ENCODE peak calls at places on chromosomes 6 and 20, in nine cellular contexts. Q, U, W, H, L, T, K, P and N are unnamed samples.

GRCh38 chr20:38057351-38057972 is 23.9 kb downstream of the RPRD1B start:
- DNase-seq in Q (peak; percentile 84), U (peak; percentile 16), W (peak; percentile 67), H (peak; percentile 53), L (peak; percentile 97), T (peak; percentile 96), K (peak; percentile 79), P (no peak), N (peak; percentile 94)

GRCh38 chr6:40000964-40001515 is 66.8 kb upstream of the MOCS1 start:
- DNase-seq in Q (no peak), U (no peak), W (no peak), H (no peak), L (no peak), T (no peak), K (no peak), P (no peak), N (no peak)

GRCh38 chr6:5522147-5522546 is 260.8 kb downstream of the FARS2 start:
- DNase-seq in Q (no peak), U (no peak), W (no peak), H (no peak), L (no peak), T (no peak), K (no peak), P (no peak), N (no peak)

GRCh38 chr6:13733178-13733851 is 21.7 kb upstream of the RANBP9 start:
- DNase-seq in Q (peak; percentile 58), U (no peak), W (peak; percentile 93), H (peak; percentile 68), L (no peak), T (no peak), K (no peak), P (no peak), N (peak; percentile 63)

GRCh38 chr20:50693001-50693400 is 1.7 kb upstream of the RIPOR3 start:
- DNase-seq in Q (no peak), U (no peak), W (no peak), H (no peak), L (no peak), T (no peak), K (no peak), P (no peak), N (no peak)

GRCh38 chr20:42179768-42180167 is 561.6 kb upstream of the CHD6 start:
- DNase-seq in Q (no peak), U (no peak), W (no peak), H (no peak), L (peak; percentile 64), T (peak; percentile 58), K (peak; percentile 36), P (no peak), N (peak; percentile 16)

GRCh38 chr6:42050011-42050896 is at the start of gene TAF8:
- DNase-seq in Q (peak; percentile 87), U (peak; percentile 66), W (peak; percentile 92), H (peak; percentile 87), L (peak; percentile 98), T (peak; percentile 95), K (peak; percentile 96), P (peak; percentile 90), N (peak; percentile 98)

GRCh38 chr6:158323561-158323958 is 11.3 kb downstream of the TULP4 start:
- DNase-seq in Q (no peak), U (no peak), W (no peak), H (no peak), L (no peak), T (no peak), K (no peak), P (no peak), N (no peak)

GRCh38 chr6:71139249-71139648 is 149.4 kb upstream of the OGFRL1 start:
- DNase-seq in Q (no peak), U (no peak), W (peak; percentile 2), H (peak; percentile 73), L (no peak), T (no peak), K (no peak), P (no peak), N (no peak)

GRCh38 chr20:47610247-47610944 is 108.7 kb downstream of the NCOA3 start:
- DNase-seq in Q (no peak), U (peak; percentile 33), W (peak; percentile 92), H (peak; percentile 69), L (no peak), T (no peak), K (no peak), P (no peak), N (peak; percentile 71)

GRCh38 chr6:43983191-43983590 is 144.1 kb downstream of the MRPL14 start:
- DNase-seq in Q (no peak), U (no peak), W (no peak), H (no peak), L (no peak), T (no peak), K (no peak), P (no peak), N (no peak)

GRCh38 chr6:37309059-37309458 is 44.7 kb upstream of the RNF8 start:
- DNase-seq in Q (no peak), U (no peak), W (no peak), H (no peak), L (no peak), T (no peak), K (no peak), P (no peak), N (no peak)

GRCh38 chr6:107491059-107491609 is 1.2 kb downstream of the SOBP start:
- DNase-seq in Q (peak; percentile 54), U (no peak), W (peak; percentile 20), H (peak; percentile 9), L (peak; percentile 86), T (peak; percentile 78), K (peak; percentile 64), P (no peak), N (peak; percentile 67)

GRCh38 chr20:21133917-21134622 is 8.2 kb downstream of the KIZ start:
- DNase-seq in Q (no peak), U (no peak), W (no peak), H (no peak), L (no peak), T (no peak), K (no peak), P (no peak), N (no peak)
- H3K4me1 ChIP-seq in Q (no peaks in the 10 kb centered on the region), U (no peaks in the 10 kb centered on the region), W (no peaks in the 10 kb centered on the region), H (no peaks in the 10 kb centered on the region), L (peaks cover 15% of the 10 kb centered on the region), T (peaks cover 2% of the 10 kb centered on the region), K (peaks cover 8% of the 10 kb centered on the region), P (no peaks in the 10 kb centered on the region), N (no peaks in the 10 kb centered on the region)

DNA sequence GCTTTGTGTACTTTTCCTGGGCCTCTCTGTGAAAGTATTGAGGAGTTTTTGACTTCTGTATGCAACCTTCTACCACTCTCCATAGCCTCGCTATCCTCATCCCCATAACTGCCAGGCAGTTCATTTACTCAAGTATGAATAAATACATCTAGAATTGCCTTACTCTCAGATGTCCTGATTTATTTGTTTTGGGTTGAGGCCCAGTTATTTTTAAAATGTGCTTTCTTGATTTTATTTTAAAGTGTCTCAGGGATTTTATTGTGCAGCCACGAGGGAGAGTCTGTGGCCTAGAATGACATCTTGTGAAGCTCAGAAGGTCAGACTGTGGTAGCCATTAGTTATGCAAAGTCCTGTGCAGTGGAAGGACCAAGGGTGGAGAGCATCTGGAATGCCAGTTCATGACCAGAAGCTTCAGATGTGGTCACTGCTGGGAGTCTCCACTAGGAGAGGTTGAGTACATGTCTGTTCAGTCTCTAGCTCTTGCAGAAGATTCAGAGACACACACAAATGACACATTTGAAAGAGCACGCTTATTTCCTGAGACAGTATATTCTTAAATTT is 346.3 kb upstream of the IMPG1 start:
- DNase-seq in Q (no peak), U (no peak), W (no peak), H (no peak), L (no peak), T (no peak), K (no peak), P (no peak), N (no peak)
- H3K27ac ChIP-seq in Q (no peak overlapping the region), U (no peak overlapping the region), W (no peak overlapping the region), H (no peak overlapping the region), L (no peak overlapping the region), T (no peak overlapping the region), K (no peak overlapping the region), P (no peak overlapping the region), N (no peak overlapping the region)

GRCh38 chr20:32019156-32019510 is 8.9 kb downstream of the CCM2L start:
- DNase-seq in Q (no peak), U (no peak), W (no peak), H (no peak), L (peak; percentile 82), T (peak; percentile 52), K (peak; percentile 84), P (no peak), N (no peak)
- TF ChIP-seq CTCF in Q (no peak), U (no peak), W (peak; percentile 2), H (no peak), L (peak; percentile 27), T (no peak), K (peak; percentile 63), P (no peak), N (no peak)

GRCh38 chr6:1738682-1739081 is 129.0 kb downstream of the FOXC1 start:
- DNase-seq in Q (no peak), U (no peak), W (no peak), H (no peak), L (no peak), T (no peak), K (no peak), P (no peak), N (no peak)

GRCh38 chr6:1739680-1740079 is 130.0 kb downstream of the FOXC1 start:
- DNase-seq in Q (no peak), U (no peak), W (no peak), H (no peak), L (no peak), T (no peak), K (no peak), P (no peak), N (no peak)

GRCh38 chr6:1737463-1738311 is 128.0 kb downstream of the FOXC1 start:
- DNase-seq in Q (no peak), U (no peak), W (no peak), H (no peak), L (no peak), T (no peak), K (no peak), P (no peak), N (no peak)

GRCh38 chr6:1736346-1737105 is 126.8 kb downstream of the FOXC1 start:
- DNase-seq in Q (no peak), U (no peak), W (peak; percentile 18), H (no peak), L (no peak), T (no peak), K (no peak), P (no peak), N (no peak)

GRCh38 chr6:1739220-1739619 is 129.5 kb downstream of the FOXC1 start:
- DNase-seq in Q (no peak), U (no peak), W (no peak), H (no peak), L (no peak), T (no peak), K (no peak), P (no peak), N (no peak)
- H3K4me1 ChIP-seq in Q (no peaks in the 10 kb centered on the region), U (no peaks in the 10 kb centered on the region), W (no peaks in the 10 kb centered on the region), H (no peaks in the 10 kb centered on the region), L (no peaks in the 10 kb centered on the region), T (no peaks in the 10 kb centered on the region), K (no peaks in the 10 kb centered on the region), P (no peaks in the 10 kb centered on the region), N (no peaks in the 10 kb centered on the region)